ENCODE peak calls at places on chromosomes 2 and 18, in eight cellular contexts. D is stimulated activated CD4-positive, alpha-beta T cell treated with anti-CD3 and anti-CD28 coated beads, TNF-alpha, amount 100 ng/mL, for 1 hour; L is GM12891; Y is ACHN; A is HuH-7.5; O is AG10803; E is T-helper 1 cell; P is SK-N-SH. V is an unnamed sample.

GRCh38 chr18:48643262-48643661 is 104.4 kb downstream of the CTIF start:
- DNase-seq in D (no peak), L (no peak), Y (no peak), A (no peak), O (no peak), E (no peak), P (no peak), V (no peak)

GRCh38 chr2:70828115-70828514 is 7.5 kb downstream of the CD207 start:
- DNase-seq in D (no peak), L (no peak), Y (no peak), A (no peak), O (no peak), E (no peak), P (no peak), V (no peak)

GRCh38 chr2:28981016-28981441 is at the start of gene TOGARAM2:
- DNase-seq in D (no peak), L (no peak), Y (no peak), A (no peak), O (peak), E (no peak), P (peak), V (no peak)

GRCh38 chr2:109239720-109240119 is 110.7 kb downstream of the SH3RF3 start:
- DNase-seq in D (no peak), L (no peak), Y (peak), A (no peak), O (peak), E (no peak), P (no peak), V (no peak)

GRCh38 chr2:219161097-219161496 is 482 bp upstream of the NHEJ1 start:
- DNase-seq in D (no peak), L (no peak), Y (no peak), A (no peak), O (no peak), E (no peak), P (no peak), V (no peak)

GRCh38 chr2:26139269-26140183 is 33.4 kb upstream of the GAREM2 start:
- DNase-seq in D (no peak), L (no peak), Y (no peak), A (no peak), O (no peak), E (no peak), P (no peak), V (no peak)

GRCh38 chr18:34626404-34627137 is 83.5 kb upstream of the DTNA start:
- DNase-seq in D (no peak), L (no peak), Y (no peak), A (no peak), O (no peak), E (no peak), P (no peak), V (no peak)

GRCh38 chr2:180728928-180729559 is 251.4 kb upstream of the UBE2E3 start:
- DNase-seq in D (no peak), L (no peak), Y (peak), A (no peak), O (peak), E (no peak), P (no peak), V (no peak)

GRCh38 chr2:77005522-77005921 is 516.7 kb downstream of the LRRTM4 start:
- DNase-seq in D (no peak), L (no peak), Y (peak), A (no peak), O (no peak), E (no peak), P (no peak), V (no peak)

GRCh38 chr2:73651586-73652230 is 9.5 kb upstream of the NAT8 start:
- DNase-seq in D (no peak), L (no peak), Y (no peak), A (no peak), O (no peak), E (no peak), P (no peak), V (no peak)

GRCh38 chr2:15748736-15749323 is 157.2 kb downstream of the DDX1 start:
- DNase-seq in D (no peak), L (peak), Y (peak), A (no peak), O (no peak), E (no peak), P (peak), V (no peak)

GRCh38 chr18:30465131-30465530 is 577.4 kb downstream of the DSC3 start:
- DNase-seq in D (no peak), L (no peak), Y (no peak), A (no peak), O (no peak), E (no peak), P (no peak), V (no peak)

GRCh38 chr2:13050764-13051163 is 334.0 kb downstream of the TRIB2 start:
- DNase-seq in D (no peak), L (no peak), Y (no peak), A (no peak), O (peak), E (no peak), P (no peak), V (no peak)

GRCh38 chr18:46212398-46212797 is 108.2 kb downstream of the HAUS1 start:
- DNase-seq in D (no peak), L (no peak), Y (no peak), A (no peak), O (no peak), E (no peak), P (no peak), V (no peak)

GRCh38 chr2:236446521-236446920 is 123.1 kb upstream of the ACKR3 start:
- DNase-seq in D (no peak), L (no peak), Y (no peak), A (no peak), O (no peak), E (no peak), P (no peak), V (no peak)

GRCh38 chr2:5007596-5007995 is 684.6 kb upstream of the SOX11 start:
- DNase-seq in D (no peak), L (no peak), Y (no peak), A (no peak), O (no peak), E (no peak), P (no peak), V (no peak)

GRCh38 chr2:176924909-176925548 is 287.6 kb upstream of the HNRNPA3 start:
- DNase-seq in D (no peak), L (no peak), Y (no peak), A (no peak), O (no peak), E (no peak), P (no peak), V (no peak)

GRCh38 chr18:64002581-64002980 is 32.7 kb downstream of the SERPINB8 start:
- DNase-seq in D (no peak), L (no peak), Y (no peak), A (no peak), O (no peak), E (no peak), P (no peak), V (no peak)

GRCh38 chr2:226740039-226740648 is 59.5 kb downstream of the IRS1 start:
- DNase-seq in D (no peak), L (no peak), Y (no peak), A (no peak), O (no peak), E (no peak), P (no peak), V (no peak)

V was measured in D721Med.